ENCODE peak calls at places on chromosomes 7 and 10, in seven cellular contexts. B is adrenal gland, D is right lobe of liver, U is IMR-90, Q is breast epithelium, H is K562, J is tibial nerve. E is an unnamed sample.

GRCh38 chr10:110820321-110820814 is 51.4 kb upstream of the PDCD4 start:
- DNase-seq in B (peak; percentile 58), D (no peak), U (no peak), Q (peak; percentile 63), H (no peak), J (no peak), E (no peak)

GRCh38 chr7:92557249-92557648 is 28.7 kb downstream of the RBM48 start:
- DNase-seq in B (no peak), D (no peak), U (no peak), Q (no peak), H (no peak), J (no peak), E (no peak)

GRCh38 chr10:31707578-31708411 is 220.8 kb downstream of the ARHGAP12 start:
- DNase-seq in B (peak; percentile 55), D (peak; percentile 75), U (peak; percentile 77), Q (no peak), H (no peak), J (peak; percentile 40), E (no peak)

GRCh38 chr10:557792-558328 is 131.6 kb downstream of the DIP2C start:
- DNase-seq in B (no peak), D (no peak), U (no peak), Q (no peak), H (no peak), J (no peak), E (no peak)

GRCh38 chr7:108454674-108455523 is 1.3 kb downstream of the NRCAM start:
- DNase-seq in B (peak; percentile 48), D (no peak), U (no peak), Q (no peak), H (no peak), J (no peak), E (no peak)

GRCh38 chr10:8396675-8397074 is 342.2 kb downstream of the GATA3 start:
- DNase-seq in B (no peak), D (no peak), U (peak; percentile 35), Q (no peak), H (no peak), J (no peak), E (no peak)

GRCh38 chr7:50273301-50273700 is 31.2 kb upstream of the IKZF1 start:
- DNase-seq in B (no peak), D (no peak), U (no peak), Q (no peak), H (no peak), J (no peak), E (no peak)

GRCh38 chr7:101172854-101173751 is 7.0 kb downstream of the NAT16 start:
- DNase-seq in B (peak; percentile 87), D (peak; percentile 86), U (peak; percentile 71), Q (peak; percentile 31), H (peak; percentile 56), J (no peak), E (peak; percentile 57)

GRCh38 chr7:11833431-11833830 is 1.4 kb upstream of the THSD7A start:
- DNase-seq in B (no peak), D (no peak), U (no peak), Q (no peak), H (no peak), J (no peak), E (no peak)

GRCh38 chr7:33452805-33453502 is 323.6 kb downstream of the BBS9 start:
- DNase-seq in B (no peak), D (no peak), U (peak; percentile 45), Q (no peak), H (no peak), J (no peak), E (no peak)

GRCh38 chr7:78080811-78081210 is 282.2 kb downstream of the PHTF2 start:
- DNase-seq in B (no peak), D (no peak), U (peak; percentile 35), Q (no peak), H (no peak), J (no peak), E (no peak)

GRCh38 chr7:55572378-55573233 is at the start of gene VOPP1:
- DNase-seq in B (peak; percentile 68), D (peak; percentile 76), U (peak; percentile 63), Q (no peak), H (peak; percentile 94), J (peak; percentile 20), E (peak; percentile 78)

GRCh38 chr7:42527004-42527403 is 290.0 kb upstream of the GLI3 start:
- DNase-seq in B (no peak), D (no peak), U (no peak), Q (no peak), H (no peak), J (no peak), E (no peak)

GRCh38 chr10:24570658-24571426 is 152.8 kb downstream of the ARHGAP21 start:
- DNase-seq in B (no peak), D (no peak), U (no peak), Q (no peak), H (no peak), J (no peak), E (no peak)

GRCh38 chr7:4531236-4531635 is 150.9 kb upstream of the FOXK1 start:
- DNase-seq in B (no peak), D (no peak), U (no peak), Q (no peak), H (no peak), J (no peak), E (no peak)

GRCh38 chr7:64599341-64599740 is 36.5 kb upstream of the ZNF680 start:
- DNase-seq in B (no peak), D (peak; percentile 28), U (no peak), Q (peak; percentile 20), H (no peak), J (no peak), E (no peak)

DNA sequence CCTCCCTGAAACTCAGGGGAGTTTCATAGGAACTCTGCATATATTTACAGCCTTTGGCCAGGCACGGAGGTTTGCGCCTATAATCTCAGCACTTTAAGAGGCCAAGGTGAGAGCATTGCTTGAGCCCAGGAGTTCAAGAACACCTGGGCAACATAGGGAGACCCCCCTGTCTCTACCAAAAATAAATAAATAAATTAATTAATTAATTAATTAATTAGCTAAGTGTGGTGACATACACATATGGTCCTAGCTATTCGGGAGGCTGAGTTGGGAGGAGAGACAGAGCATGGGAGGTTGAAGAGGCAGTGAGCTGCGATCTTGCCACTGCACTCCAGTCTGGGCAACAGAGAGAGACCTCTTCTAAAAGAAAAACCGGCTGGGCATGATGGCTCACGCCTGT is 9.4 kb upstream of the LEP start:
- DNase-seq in B (no peak), D (no peak), U (no peak), Q (no peak), H (no peak), J (no peak), E (no peak)
- TF ChIP-seq POLR2A in B (no peak), D (no peak), U (no peak), Q (no peak), H (no peak), J (no peak), E (no peak)

DNA sequence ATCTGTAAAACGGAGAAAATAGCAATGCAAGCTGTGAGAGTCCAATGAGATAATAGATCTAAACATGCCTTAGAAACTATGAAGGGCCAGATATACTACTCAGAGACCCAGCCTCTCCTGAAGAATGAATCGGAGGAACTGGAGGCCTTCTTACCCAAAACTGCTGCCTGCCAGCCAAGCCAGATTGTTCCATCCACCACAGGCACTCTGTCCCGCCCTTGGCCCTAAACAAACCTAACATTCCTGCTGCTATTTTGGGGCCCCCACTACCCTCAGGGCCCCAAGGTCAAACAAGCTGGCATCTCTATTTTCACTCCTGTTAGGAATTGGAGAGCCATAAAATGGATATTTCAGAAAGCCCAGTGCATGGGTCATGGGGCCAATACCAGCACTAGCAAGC is 48.0 kb upstream of the HMX3 start:
- DNase-seq in B (no peak), D (no peak), U (no peak), Q (no peak), H (no peak), J (no peak), E (no peak)
- TF ChIP-seq POLR2A in B (no peak), D (no peak), U (no peak), Q (no peak), H (no peak), J (no peak), E (no peak)

DNA sequence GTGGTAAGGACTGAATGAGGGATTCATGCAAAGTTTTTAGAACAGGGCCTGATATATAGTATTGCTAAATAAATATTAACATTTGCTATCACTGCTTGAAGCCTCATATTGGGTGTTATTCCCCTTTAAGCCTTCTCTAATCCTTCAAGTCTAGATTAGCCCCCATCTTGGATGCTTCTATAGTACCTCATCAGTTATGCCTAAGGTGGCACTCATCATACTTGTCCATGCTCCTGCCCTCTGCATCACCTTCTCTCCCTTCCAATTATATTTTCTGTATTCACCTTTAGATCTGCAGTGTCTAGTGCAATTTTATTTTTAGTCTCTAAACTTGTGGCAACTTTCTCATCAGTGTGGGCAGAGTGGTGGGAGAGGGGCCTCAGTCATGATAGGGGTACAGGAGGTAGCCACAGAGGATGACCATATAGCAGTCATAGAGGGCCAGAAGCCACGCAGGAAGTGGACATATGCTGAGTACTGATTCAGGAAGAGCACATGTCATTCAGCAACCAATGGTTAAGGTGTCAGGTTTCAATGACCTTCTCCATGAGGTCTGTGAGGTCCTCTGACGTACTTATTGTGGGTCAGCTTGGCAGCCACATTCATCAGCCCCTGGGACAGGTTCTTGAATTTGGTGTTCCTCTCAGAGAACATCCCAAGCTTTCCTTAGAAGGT is 2.5 kb downstream of the ENTPD1 start:
- DNase-seq in B (no peak), D (no peak), U (peak; percentile 6), Q (no peak), H (peak; percentile 8), J (no peak), E (no peak)
- TF ChIP-seq POLR2A in B (no peak), D (no peak), U (no peak), Q (no peak), H (no peak), J (no peak), E (no peak)

GRCh38 chr7:155803418-155804376 is 8.6 kb downstream of the SHH start:
- DNase-seq in B (no peak), D (no peak), U (no peak), Q (no peak), H (no peak), J (no peak), E (no peak)
- TF ChIP-seq POLR2A in B (no peak), D (no peak), U (no peak), Q (no peak), H (no peak), J (no peak), E (no peak)